ENCODE peak calls at places on chromosomes 11 and 22, in ten cellular contexts. I, L, Q, E, J, U, M, F, Z and P are unnamed samples.
A peak's percentile ranks its signal among the peaks of the same experiment; 100 is the strongest.

GRCh38 chr11:108501396-108501795 is 3.2 kb upstream of the POGLUT3 start:
- DNase-seq in U (no peak), I (no peak), J (peak; percentile 46), L (no peak), Z (no peak), M (no peak), F (no peak), Q (no peak), E (no peak), P (no peak)

GRCh38 chr11:74710291-74710938 is 20.8 kb downstream of the CHRDL2 start:
- DNase-seq in U (no peak), Q (no peak), J (peak; percentile 47), M (no peak), Z (no peak), F (no peak), I (no peak), E (no peak), L (no peak), P (no peak)

GRCh38 chr22:36010090-36010489 is 18.5 kb downstream of the RBFOX2 start:
- DNase-seq in I (peak; percentile 86), M (no peak), Q (no peak), E (no peak), U (no peak), J (no peak), L (no peak), F (no peak), Z (no peak), P (no peak)

GRCh38 chr11:37984991-37985390 is 1387.0 kb upstream of the RAG2 start:
- DNase-seq in F (no peak), Q (no peak), I (no peak), Z (no peak), J (peak; percentile 59), M (no peak), U (no peak), E (no peak), L (no peak), P (no peak)

GRCh38 chr11:127864861-127865260 is 722.5 kb downstream of the ETS1 start:
- DNase-seq in Z (no peak), E (no peak), Q (no peak), M (no peak), U (no peak), I (no peak), J (no peak), F (no peak), L (no peak), P (no peak)

GRCh38 chr11:86062719-86063118 is 6.2 kb downstream of the PICALM start:
- DNase-seq in E (peak; percentile 13), M (no peak), L (no peak), U (no peak), Z (no peak), F (no peak), J (peak; percentile 51), I (no peak), Q (no peak), P (no peak)

GRCh38 chr11:115085461-115086220 is 407.3 kb downstream of the NXPE2 start:
- DNase-seq in E (no peak), M (no peak), Q (no peak), L (no peak), J (no peak), U (no peak), I (peak; percentile 31), F (no peak), Z (peak; percentile 45), P (no peak)

GRCh38 chr11:105821366-105821765 is 200.7 kb downstream of the MSANTD4 start:
- DNase-seq in Z (no peak), L (no peak), I (no peak), E (no peak), Q (no peak), F (peak; percentile 11), J (no peak), M (no peak), U (no peak), P (no peak)

GRCh38 chr22:27245056-27245455 is 556.5 kb downstream of the MN1 start:
- DNase-seq in U (no peak), L (no peak), J (no peak), F (no peak), Q (no peak), E (no peak), Z (no peak), I (peak; percentile 79), M (no peak), P (no peak)

GRCh38 chr11:62146476-62147200 is 22.8 kb downstream of the INCENP start:
- DNase-seq in J (no peak), U (no peak), E (no peak), L (no peak), M (no peak), Z (no peak), Q (no peak), I (no peak), F (no peak), P (no peak)

GRCh38 chr11:116376547-116376946 is 396.2 kb downstream of the BUD13 start:
- DNase-seq in I (peak; percentile 99), F (no peak), L (no peak), J (no peak), Z (no peak), Q (no peak), E (no peak), M (no peak), U (no peak), P (no peak)

GRCh38 chr11:67409261-67409666 is 5.4 kb downstream of the TBC1D10C start:
- DNase-seq in Z (no peak), F (no peak), J (no peak), L (no peak), M (peak; percentile 70), E (peak; percentile 78), I (no peak), U (no peak), Q (no peak), P (no peak)

GRCh38 chr11:69472766-69473519 is 8.5 kb upstream of the LINC01488 start:
- DNase-seq in Z (no peak), F (no peak), Q (no peak), J (no peak), M (no peak), L (no peak), I (no peak), E (no peak), U (no peak), P (no peak)

GRCh38 chr22:39327995-39328754 is 8.8 kb upstream of the RPL3 start:
- DNase-seq in E (no peak), Q (no peak), M (no peak), F (no peak), L (no peak), Z (no peak), U (no peak), J (no peak), I (no peak), P (no peak)

GRCh38 chr11:109223441-109223840 is 198.5 kb upstream of the C11orf87 start:
- DNase-seq in F (no peak), Q (no peak), Z (no peak), I (no peak), L (no peak), E (no peak), J (no peak), U (no peak), M (no peak), P (no peak)

GRCh38 chr11:11752688-11753087 is 89.1 kb upstream of the USP47 start:
- DNase-seq in Z (no peak), I (no peak), U (no peak), L (no peak), J (no peak), E (no peak), Q (no peak), F (no peak), M (no peak), P (no peak)

GRCh38 chr11:46216765-46217089 is 60.7 kb upstream of the CREB3L1 start:
- DNase-seq in Q (no peak), M (no peak), F (no peak), E (no peak), Z (no peak), J (no peak), U (no peak), L (no peak), I (no peak), P (no peak)

GRCh38 chr11:60251485-60252207 is 8.7 kb upstream of the MS4A4E start:
- DNase-seq in J (no peak), F (peak; percentile 9), L (peak; percentile 14), M (no peak), Q (no peak), Z (no peak), E (peak; percentile 23), U (no peak), I (peak; percentile 2), P (no peak)

GRCh38 chr22:36457688-36458450 is 23.6 kb downstream of the TXN2 start:
- DNase-seq in J (peak; percentile 82), F (peak; percentile 41), I (no peak), Q (no peak), L (no peak), U (no peak), Z (no peak), E (no peak), M (no peak), P (no peak)

GRCh38 chr11:8340299-8340698 is 76.6 kb upstream of the LMO1 start:
- DNase-seq in Z (no peak), I (no peak), J (no peak), F (no peak), L (no peak), U (no peak), M (no peak), E (no peak), Q (no peak), P (peak; percentile 76)

GRCh38 chr11:96200243-96200642 is 142.8 kb downstream of the MAML2 start:
- DNase-seq in J (peak; percentile 97), E (no peak), F (no peak), I (no peak), U (no peak), L (no peak), M (no peak), Z (no peak), Q (no peak), P (no peak)

GRCh38 chr22:49330421-49331222 is 497.1 kb downstream of the BRD1 start:
- DNase-seq in J (no peak), Q (no peak), E (no peak), F (no peak), U (peak; percentile 17), Z (no peak), M (no peak), I (no peak), L (no peak), P (no peak)

GRCh38 chr11:64839887-64840782 is 4.3 kb downstream of the CDC42BPG start:
- DNase-seq in F (no peak), M (no peak), Q (no peak), Z (no peak), J (no peak), L (no peak), I (no peak), E (no peak), U (no peak), P (no peak)

GRCh38 chr11:71962428-71963038 is 33.7 kb downstream of the RNF121 start:
- DNase-seq in Q (no peak), U (no peak), E (no peak), M (no peak), J (peak; percentile 71), I (no peak), Z (no peak), L (no peak), F (no peak), P (no peak)

GRCh38 chr11:43789700-43790443 is 90.8 kb upstream of the ALKBH3 start:
- DNase-seq in E (no peak), Q (no peak), U (no peak), L (no peak), M (no peak), I (no peak), J (peak; percentile 80), F (no peak), Z (no peak), P (no peak)

GRCh38 chr11:1831338-1832180 is 3.2 kb upstream of the SYT8 start:
- DNase-seq in L (no peak), F (no peak), Q (no peak), E (no peak), Z (no peak), J (no peak), U (no peak), I (no peak), M (no peak), P (no peak)